ENCODE peak calls at places on chromosomes 6 and 20, in eight cellular contexts. W is right atrium auricular region, X is endodermal cell, B is ovary, H is GM06990, A is cardiac muscle cell, F is fibroblast of lung, G is pancreas. V is an unnamed sample.

GRCh38 chr6:53318429-53318828 is 30.3 kb downstream of the ELOVL5 start:
- DNase-seq in A (no peak), W (no peak), F (no peak), H (no peak), G (no peak), B (no peak), X (no peak), V (no peak)

GRCh38 chr20:13149371-13149770 is 71.7 kb upstream of the ISM1 start:
- DNase-seq in H (no peak), X (no peak), A (no peak), W (no peak), B (no peak), F (no peak), G (no peak), V (peak; percentile 9)

GRCh38 chr20:40843251-40843650 is 154.2 kb upstream of the MAFB start:
- DNase-seq in X (no peak), H (no peak), A (no peak), F (peak; percentile 31), G (no peak), B (no peak), W (no peak), V (no peak)

GRCh38 chr6:40349092-40349491 is 238.1 kb downstream of the LRFN2 start:
- DNase-seq in F (no peak), H (no peak), A (peak; percentile 59), B (peak; percentile 46), W (peak; percentile 34), G (no peak), X (peak; percentile 72), V (no peak)

GRCh38 chr6:68778356-68779020 is 143.4 kb downstream of the ADGRB3 start:
- DNase-seq in A (peak; percentile 86), F (peak; percentile 88), B (no peak), W (no peak), H (no peak), X (peak; percentile 76), G (no peak), V (no peak)

GRCh38 chr6:138038148-138038870 is 68.9 kb downstream of the PERP start:
- DNase-seq in F (no peak), A (no peak), B (no peak), W (no peak), H (no peak), G (no peak), X (no peak), V (no peak)

GRCh38 chr6:146337376-146337775 is 206.3 kb upstream of the RAB32 start:
- DNase-seq in W (no peak), A (peak; percentile 28), X (no peak), G (no peak), B (no peak), F (no peak), H (no peak), V (no peak)

GRCh38 chr6:23181301-23182110 is 612.1 kb downstream of the HDGFL1 start:
- DNase-seq in G (no peak), W (no peak), H (no peak), B (no peak), A (no peak), X (no peak), F (no peak), V (no peak)

GRCh38 chr6:112254921-112255320 is 554 bp upstream of the LAMA4 start:
- DNase-seq in G (no peak), F (no peak), B (no peak), X (no peak), W (no peak), A (no peak), H (no peak), V (no peak)

GRCh38 chr6:112252571-112253504 is 1.5 kb downstream of the LAMA4 start:
- DNase-seq in X (no peak), B (no peak), G (no peak), F (peak; percentile 79), A (peak; percentile 62), H (no peak), W (no peak), V (no peak)

GRCh38 chr6:112251170-112251945 is 3.0 kb downstream of the LAMA4 start:
- DNase-seq in G (no peak), W (no peak), B (peak; percentile 54), F (peak; percentile 90), A (peak; percentile 86), H (no peak), X (no peak), V (no peak)

GRCh38 chr6:112253505-112253841 is 894 bp downstream of the LAMA4 start:
- DNase-seq in G (no peak), W (no peak), H (no peak), F (no peak), A (no peak), B (no peak), X (peak; percentile 73), V (no peak)

GRCh38 chr6:112253842-112254816 is at the start of gene LAMA4:
- DNase-seq in F (peak; percentile 83), W (peak; percentile 72), G (peak; percentile 33), X (peak; percentile 85), A (peak; percentile 91), H (peak; percentile 10), B (peak; percentile 71), V (no peak)
- TF ChIP-seq CTCF in F (no peak), W (no peak), G (no peak), X (no peak), A (no peak), H (no peak), B (no peak), V (no peak)

GRCh38 chr6:133183691-133184090 is 57.5 kb upstream of the EYA4 start:
- DNase-seq in H (no peak), F (no peak), X (no peak), B (no peak), W (no peak), A (no peak), G (no peak), V (no peak)

GRCh38 chr6:133184798-133185380 is 56.3 kb upstream of the EYA4 start:
- DNase-seq in B (no peak), X (no peak), F (peak; percentile 77), G (no peak), A (peak; percentile 57), H (no peak), W (no peak), V (no peak)

GRCh38 chr6:133179483-133179882 is 61.7 kb upstream of the EYA4 start:
- DNase-seq in B (no peak), F (no peak), A (no peak), H (no peak), W (no peak), X (no peak), G (no peak), V (no peak)
- H3K36me3 ChIP-seq in B (no peaks in the 10 kb centered on the region), F (no peaks in the 10 kb centered on the region), A (no peaks in the 10 kb centered on the region), H (no peaks in the 10 kb centered on the region), W (no peaks in the 10 kb centered on the region), X (no peaks in the 10 kb centered on the region), G (no peaks in the 10 kb centered on the region), V (no peaks in the 10 kb centered on the region)

DNA sequence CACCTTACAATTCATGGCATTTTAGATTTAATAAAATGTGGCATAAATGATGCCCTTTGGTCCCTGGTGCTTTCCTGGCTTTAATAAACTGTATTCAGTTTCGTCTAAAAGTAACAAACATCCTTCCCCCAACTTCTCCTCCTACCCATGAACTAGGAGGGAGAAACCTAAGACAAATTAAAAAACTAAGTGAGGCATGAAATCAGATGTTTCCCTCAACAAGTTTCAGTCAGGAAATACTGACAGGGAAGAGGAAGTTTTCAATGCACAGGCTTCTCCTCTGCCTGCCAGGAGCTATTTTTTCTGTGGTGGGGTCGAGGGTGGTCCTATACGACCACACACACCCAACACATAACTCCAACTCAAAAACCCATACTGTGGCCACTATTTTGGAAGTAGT is 10.0 kb downstream of the HBS1L start:
- DNase-seq in X (no peak), H (no peak), A (no peak), G (no peak), B (no peak), W (no peak), F (no peak), V (no peak)
- H3K4me3 ChIP-seq in X (no peak overlapping the region), H (no peak overlapping the region), A (no peak overlapping the region), G (no peak overlapping the region), B (no peak overlapping the region), W (no peak overlapping the region), F (no peak overlapping the region), V (no peak overlapping the region)

GRCh38 chr6:111030008-111031006 is 48.5 kb downstream of the RPF2 start:
- DNase-seq in H (no peak), W (no peak), X (no peak), G (no peak), B (peak; percentile 42), F (peak; percentile 71), A (peak; percentile 42), V (no peak)

GRCh38 chr6:111027219-111027618 is 45.4 kb downstream of the RPF2 start:
- DNase-seq in H (no peak), A (no peak), X (no peak), G (no peak), W (no peak), B (no peak), F (no peak), V (no peak)

GRCh38 chr6:111024661-111025060 is 42.8 kb downstream of the RPF2 start:
- DNase-seq in A (peak; percentile 71), F (peak; percentile 12), X (no peak), B (no peak), W (no peak), G (no peak), H (no peak), V (no peak)
- TF ChIP-seq CTCF in A (no peak), F (no peak), X (no peak), B (no peak), W (no peak), G (no peak), H (no peak), V (no peak)

DNA sequence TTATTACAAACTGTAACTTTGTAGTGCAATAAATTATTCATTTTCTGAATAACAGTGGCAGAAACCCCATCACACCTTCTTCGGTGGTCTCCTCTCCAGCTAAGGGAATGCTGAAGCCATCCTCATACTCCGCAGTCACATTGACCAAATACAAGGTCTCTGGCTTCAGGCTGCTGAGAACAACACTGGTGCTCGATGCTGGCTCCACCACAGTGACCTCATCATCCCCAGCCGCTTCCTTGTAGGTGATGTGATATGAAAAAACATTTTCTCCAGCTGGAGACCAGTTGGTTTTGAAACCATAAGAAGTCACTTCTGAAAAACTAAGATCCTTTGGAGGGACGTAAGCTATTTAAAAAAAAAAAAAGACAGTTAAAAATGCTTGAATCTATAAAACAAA is 25.0 kb downstream of the COL12A1 start:
- DNase-seq in A (no peak), H (no peak), W (no peak), G (no peak), B (no peak), F (no peak), X (no peak), V (no peak)
- H3K36me3 ChIP-seq in A (no peaks in the 10 kb centered on the region), H (no peaks in the 10 kb centered on the region), W (no peaks in the 10 kb centered on the region), G (no peaks in the 10 kb centered on the region), B (peaks cover 3% of the 10 kb centered on the region), F (peaks cover 7% of the 10 kb centered on the region), X (no peaks in the 10 kb centered on the region), V (peaks cover 13% of the 10 kb centered on the region)

DNA sequence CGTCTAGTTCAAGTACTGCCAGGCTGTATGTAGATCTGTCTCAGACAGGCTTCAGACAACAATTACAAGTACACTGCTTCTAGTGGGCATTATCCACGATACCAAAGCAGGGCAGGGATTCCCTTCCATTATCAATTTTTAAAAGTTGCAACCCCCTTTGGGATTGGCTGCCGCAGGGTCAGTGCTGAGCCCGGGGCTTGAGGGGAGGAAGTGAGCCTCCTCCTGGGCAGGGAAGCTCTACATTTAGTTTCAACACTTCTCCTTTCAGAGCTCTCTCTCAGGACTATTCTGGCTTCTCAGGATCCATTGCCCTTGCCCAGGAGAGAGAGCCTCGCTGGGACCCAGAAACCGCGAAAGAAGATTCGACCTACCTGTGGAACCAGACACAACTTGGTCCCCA is 1.5 kb downstream of the HTR1B start:
- DNase-seq in G (no peak), X (peak; percentile 51), B (no peak), W (no peak), H (no peak), A (no peak), F (no peak), V (no peak)
- H3K4me3 ChIP-seq in G (no peak overlapping the region), X (no peak overlapping the region), B (no peak overlapping the region), W (no peak overlapping the region), H (no peak overlapping the region), A (peak overlapping the region; percentile 67), F (no peak overlapping the region), V (no peak overlapping the region)

GRCh38 chr20:63228786-63229185 is 6.9 kb upstream of the BIRC7 start:
- DNase-seq in X (no peak), F (no peak), W (no peak), B (no peak), H (no peak), A (no peak), G (no peak), V (no peak)
- TF ChIP-seq CTCF in X (no peak), F (no peak), W (no peak), B (no peak), H (no peak), A (no peak), G (no peak), V (no peak)

V was measured in BJ.